ENCODE peak calls at places on chromosomes 2 and 18, in five cellular contexts. One of them, this sample, is unnamed.

GRCh38 chr18:45355944-45356520 is 259.2 kb upstream of the SLC14A2 start:
- DNase-seq in dorsolateral prefrontal cortex: no peak
- DNase-seq in AG04450: no peak
- DNase-seq in psoas muscle: no peak
- DNase-seq in BE2C: no peak
- DNase-seq in this sample: no peak

GRCh38 chr2:229996320-229996719 is 72.4 kb downstream of the SLC16A14 start:
- DNase-seq in psoas muscle: no peak
- DNase-seq in dorsolateral prefrontal cortex: no peak
- DNase-seq in BE2C: peak
- DNase-seq in AG04450: no peak
- DNase-seq in this sample: no peak

GRCh38 chr18:38751897-38752296 is 1186.3 kb upstream of the CELF4 start:
- DNase-seq in psoas muscle: no peak
- DNase-seq in BE2C: no peak
- DNase-seq in dorsolateral prefrontal cortex: peak
- DNase-seq in AG04450: no peak
- DNase-seq in this sample: no peak

GRCh38 chr2:85822766-85823165 is 66.0 kb downstream of the ST3GAL5 start:
- DNase-seq in psoas muscle: no peak
- DNase-seq in dorsolateral prefrontal cortex: no peak
- DNase-seq in BE2C: no peak
- DNase-seq in AG04450: no peak
- DNase-seq in this sample: no peak

GRCh38 chr2:74045454-74045853 is 60.7 kb downstream of the TET3 start:
- DNase-seq in psoas muscle: no peak
- DNase-seq in dorsolateral prefrontal cortex: no peak
- DNase-seq in AG04450: no peak
- DNase-seq in BE2C: no peak
- DNase-seq in this sample: no peak

GRCh38 chr18:47149457-47150028 is 757 bp downstream of the HDHD2 start:
- DNase-seq in AG04450: no peak
- DNase-seq in dorsolateral prefrontal cortex: no peak
- DNase-seq in psoas muscle: no peak
- DNase-seq in BE2C: peak
- DNase-seq in this sample: no peak

GRCh38 chr2:60550151-60550983 is 3.1 kb downstream of the BCL11A start:
- DNase-seq in psoas muscle: no peak
- DNase-seq in BE2C: peak
- DNase-seq in AG04450: peak
- DNase-seq in dorsolateral prefrontal cortex: no peak
- DNase-seq in this sample: peak

GRCh38 chr18:57644540-57644939 is 22.9 kb upstream of the NARS1 start:
- DNase-seq in AG04450: no peak
- DNase-seq in dorsolateral prefrontal cortex: no peak
- DNase-seq in psoas muscle: no peak
- DNase-seq in BE2C: no peak
- DNase-seq in this sample: no peak

GRCh38 chr18:61765097-61765496 is 127.7 kb downstream of the RNF152 start:
- DNase-seq in psoas muscle: no peak
- DNase-seq in BE2C: no peak
- DNase-seq in dorsolateral prefrontal cortex: no peak
- DNase-seq in AG04450: peak
- DNase-seq in this sample: peak

GRCh38 chr18:48336332-48336731 is 72.9 kb downstream of the ZBTB7C start:
- DNase-seq in psoas muscle: no peak
- DNase-seq in dorsolateral prefrontal cortex: no peak
- DNase-seq in BE2C: peak
- DNase-seq in AG04450: no peak
- DNase-seq in this sample: no peak

GRCh38 chr2:125450092-125450491 is 1205.9 kb upstream of the GYPC start:
- DNase-seq in BE2C: no peak
- DNase-seq in psoas muscle: no peak
- DNase-seq in AG04450: no peak
- DNase-seq in dorsolateral prefrontal cortex: no peak
- DNase-seq in this sample: no peak

GRCh38 chr2:85215074-85216050 is 82.2 kb downstream of the TCF7L1 start:
- DNase-seq in AG04450: peak
- DNase-seq in dorsolateral prefrontal cortex: no peak
- DNase-seq in BE2C: peak
- DNase-seq in psoas muscle: peak
- DNase-seq in this sample: peak

GRCh38 chr2:135965756-135966155 is 19.7 kb downstream of the DARS1 start:
- DNase-seq in dorsolateral prefrontal cortex: no peak
- DNase-seq in BE2C: no peak
- DNase-seq in AG04450: no peak
- DNase-seq in psoas muscle: no peak
- DNase-seq in this sample: no peak

GRCh38 chr2:37376421-37377186 is 32.2 kb downstream of the QPCT start:
- DNase-seq in BE2C: no peak
- DNase-seq in AG04450: peak
- DNase-seq in psoas muscle: peak
- DNase-seq in dorsolateral prefrontal cortex: no peak
- DNase-seq in this sample: peak

GRCh38 chr2:229141626-229142025 is 129.5 kb downstream of the PID1 start:
- DNase-seq in AG04450: no peak
- DNase-seq in BE2C: no peak
- DNase-seq in dorsolateral prefrontal cortex: no peak
- DNase-seq in psoas muscle: no peak
- DNase-seq in this sample: no peak

GRCh38 chr18:48629730-48630324 is 91.0 kb downstream of the CTIF start:
- DNase-seq in AG04450: peak
- DNase-seq in BE2C: peak
- DNase-seq in dorsolateral prefrontal cortex: no peak
- DNase-seq in psoas muscle: no peak
- DNase-seq in this sample: peak

GRCh38 chr2:69278366-69278765 is 108.7 kb downstream of the GFPT1 start:
- DNase-seq in AG04450: no peak
- DNase-seq in BE2C: no peak
- DNase-seq in psoas muscle: no peak
- DNase-seq in dorsolateral prefrontal cortex: no peak
- DNase-seq in this sample: no peak

GRCh38 chr2:169086893-169087467 is 17.6 kb downstream of the DHRS9 start:
- DNase-seq in psoas muscle: no peak
- DNase-seq in AG04450: no peak
- DNase-seq in BE2C: no peak
- DNase-seq in dorsolateral prefrontal cortex: no peak
- DNase-seq in this sample: no peak

DNA sequence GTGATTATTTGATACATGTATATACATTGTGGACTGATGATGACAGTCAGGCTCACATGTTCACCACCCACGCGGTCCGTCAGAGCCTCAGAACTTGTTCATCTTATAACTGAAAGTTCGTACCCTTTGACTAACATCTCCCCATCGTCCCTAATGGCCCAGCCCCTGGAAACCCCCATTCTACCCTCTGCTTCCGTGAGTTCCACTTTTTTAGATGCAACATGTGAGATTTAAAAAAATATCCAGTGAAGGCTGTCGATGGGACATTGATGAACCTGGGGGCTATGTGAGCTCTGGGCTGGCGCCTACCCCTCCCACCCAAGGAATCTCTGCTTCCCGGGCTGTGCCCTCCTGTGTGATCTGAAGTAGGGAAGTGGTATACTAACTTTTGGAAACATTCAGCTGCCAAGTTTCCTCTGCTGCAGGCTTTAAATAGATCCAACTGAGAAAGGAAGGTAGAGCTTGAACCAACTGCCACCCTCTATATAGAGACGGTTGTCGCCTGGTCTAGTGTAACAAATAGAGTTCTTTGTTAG is 163.8 kb downstream of the FAM210A start:
- DNase-seq in dorsolateral prefrontal cortex: no peak
- DNase-seq in AG04450: no peak
- DNase-seq in psoas muscle: no peak
- DNase-seq in BE2C: no peak
- DNase-seq in this sample: no peak
- H3K4me3 ChIP-seq in dorsolateral prefrontal cortex: no peak
- H3K4me3 ChIP-seq in AG04450: no peak
- H3K4me3 ChIP-seq in psoas muscle: no peak
- H3K4me3 ChIP-seq in BE2C: no peak
- H3K4me3 ChIP-seq in this sample: no peak

GRCh38 chr2:35204325-35204724 is 1151.3 kb upstream of the CRIM1 start:
- DNase-seq in dorsolateral prefrontal cortex: no peak
- DNase-seq in AG04450: no peak
- DNase-seq in psoas muscle: no peak
- DNase-seq in BE2C: no peak
- DNase-seq in this sample: no peak

GRCh38 chr2:35204881-35205280 is 1150.7 kb upstream of the CRIM1 start:
- DNase-seq in psoas muscle: no peak
- DNase-seq in AG04450: no peak
- DNase-seq in dorsolateral prefrontal cortex: no peak
- DNase-seq in BE2C: no peak
- DNase-seq in this sample: no peak

GRCh38 chr2:35199298-35199697 is 1156.3 kb upstream of the CRIM1 start:
- DNase-seq in AG04450: no peak
- DNase-seq in BE2C: no peak
- DNase-seq in dorsolateral prefrontal cortex: no peak
- DNase-seq in psoas muscle: no peak
- DNase-seq in this sample: no peak
- TF ChIP-seq CTCF in AG04450: no peak
- TF ChIP-seq CTCF in BE2C: no peak
- TF ChIP-seq CTCF in dorsolateral prefrontal cortex: no peak
- TF ChIP-seq CTCF in psoas muscle: no peak
- TF ChIP-seq CTCF in this sample: no peak

DNA sequence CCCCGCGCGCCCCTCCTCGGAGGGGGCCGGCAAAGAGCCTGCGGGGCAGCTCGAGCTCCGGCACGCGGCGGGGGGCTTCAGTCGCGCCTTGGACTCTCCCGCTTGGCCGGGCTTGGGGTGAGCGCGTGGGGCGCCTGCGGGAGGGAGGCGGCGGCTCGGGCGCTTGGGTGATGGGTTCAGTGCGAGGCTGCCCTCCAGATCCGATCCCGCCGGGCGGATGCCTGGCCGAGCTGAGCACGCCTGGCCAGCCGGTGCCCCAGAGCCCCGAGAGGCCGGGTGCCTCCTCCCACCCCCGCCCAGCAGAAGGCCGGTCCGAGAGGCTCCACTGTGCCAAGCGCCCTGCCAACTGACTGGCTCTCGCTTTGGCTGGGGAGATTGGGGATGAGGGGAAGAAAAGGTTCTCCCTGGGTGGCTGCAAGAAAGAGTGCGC is 276 bp upstream of the NXPH2 start:
- DNase-seq in AG04450: no peak
- DNase-seq in psoas muscle: no peak
- DNase-seq in BE2C: peak
- DNase-seq in dorsolateral prefrontal cortex: no peak
- DNase-seq in this sample: no peak
- H3K4me3 ChIP-seq in AG04450: no peak
- H3K4me3 ChIP-seq in psoas muscle: peak
- H3K4me3 ChIP-seq in BE2C: no peak
- H3K4me3 ChIP-seq in dorsolateral prefrontal cortex: peak
- H3K4me3 ChIP-seq in this sample: no peak

GRCh38 chr2:209577376-209578357 is 153.8 kb downstream of the MAP2 start:
- DNase-seq in psoas muscle: no peak
- DNase-seq in AG04450: no peak
- DNase-seq in BE2C: peak
- DNase-seq in dorsolateral prefrontal cortex: no peak
- DNase-seq in this sample: no peak
- TF ChIP-seq CTCF in psoas muscle: peak
- TF ChIP-seq CTCF in AG04450: peak
- TF ChIP-seq CTCF in BE2C: peak
- TF ChIP-seq CTCF in dorsolateral prefrontal cortex: peak
- TF ChIP-seq CTCF in this sample: peak

DNA sequence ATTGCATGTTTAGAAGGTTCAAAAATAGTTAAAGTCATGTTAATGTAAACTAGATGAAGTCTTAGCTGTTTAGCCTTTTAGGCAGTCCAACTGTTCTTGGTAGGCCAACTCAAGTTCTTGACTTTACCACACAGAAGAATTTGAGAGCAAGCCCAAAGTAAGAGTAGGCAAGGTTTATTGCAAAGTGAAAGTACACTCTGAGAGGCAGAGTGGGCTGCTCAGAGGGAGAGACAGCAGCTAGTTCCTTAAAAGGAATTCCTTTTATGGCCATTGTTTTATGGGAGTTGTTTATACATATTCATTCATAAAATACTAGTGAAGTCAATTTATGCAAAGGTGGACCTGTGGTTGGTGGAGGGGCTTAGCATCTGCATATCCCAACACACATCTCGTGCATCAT is 110.6 kb upstream of the GULP1 start:
- DNase-seq in AG04450: no peak
- DNase-seq in psoas muscle: no peak
- DNase-seq in dorsolateral prefrontal cortex: no peak
- DNase-seq in BE2C: no peak
- DNase-seq in this sample: no peak
- H3K4me3 ChIP-seq in AG04450: no peak
- H3K4me3 ChIP-seq in psoas muscle: no peak
- H3K4me3 ChIP-seq in dorsolateral prefrontal cortex: no peak
- H3K4me3 ChIP-seq in BE2C: no peak
- H3K4me3 ChIP-seq in this sample: no peak

DNA sequence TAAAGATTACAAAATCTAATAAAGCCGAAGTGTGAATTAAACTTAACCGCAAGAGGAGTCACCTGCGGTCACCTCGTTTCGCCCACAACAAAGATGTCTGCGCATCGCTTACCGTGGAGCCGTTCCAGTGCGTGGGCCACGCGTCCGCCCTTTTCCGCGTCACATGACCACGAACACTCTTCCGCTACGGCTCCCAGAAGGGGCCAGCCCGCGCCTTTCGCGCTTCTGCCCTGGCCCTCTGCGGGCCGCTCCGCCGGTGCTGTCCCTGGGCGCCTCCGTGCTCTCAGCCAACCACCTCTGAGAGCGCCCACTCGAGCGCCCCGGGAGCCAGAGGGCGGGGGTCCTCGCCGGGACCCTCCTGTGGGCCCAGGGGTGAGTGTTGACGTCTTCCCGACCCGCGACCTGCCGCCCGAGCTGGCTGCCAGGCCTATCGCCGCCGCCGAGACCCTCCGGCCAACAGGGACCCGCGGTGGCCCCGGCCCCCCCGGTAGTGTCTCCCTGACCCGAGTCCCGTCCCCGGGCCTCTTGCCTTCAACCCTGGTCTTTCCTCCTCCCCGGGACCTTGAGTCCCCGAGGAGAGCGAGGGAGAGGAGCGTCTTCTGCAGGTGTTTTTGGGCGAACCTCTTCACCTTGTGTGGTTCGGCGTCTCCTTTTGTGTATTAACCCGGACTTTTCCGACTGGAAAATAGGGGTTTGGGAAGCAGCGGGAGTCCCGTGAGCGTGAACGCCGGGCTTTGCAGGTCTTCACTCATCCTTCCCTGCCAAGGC is at the start of gene MFF:
- DNase-seq in BE2C: peak
- DNase-seq in AG04450: peak
- DNase-seq in psoas muscle: peak
- DNase-seq in dorsolateral prefrontal cortex: peak
- DNase-seq in this sample: peak
- TF ChIP-seq CTCF in BE2C: peak
- TF ChIP-seq CTCF in AG04450: no peak
- TF ChIP-seq CTCF in psoas muscle: peak
- TF ChIP-seq CTCF in dorsolateral prefrontal cortex: peak
- TF ChIP-seq CTCF in this sample: peak

GRCh38 chr2:42492691-42493467 is 903 bp downstream of the KCNG3 start:
- DNase-seq in AG04450: no peak
- DNase-seq in psoas muscle: peak
- DNase-seq in BE2C: no peak
- DNase-seq in dorsolateral prefrontal cortex: no peak
- DNase-seq in this sample: no peak
- H3K4me3 ChIP-seq in AG04450: no peak
- H3K4me3 ChIP-seq in psoas muscle: peak
- H3K4me3 ChIP-seq in BE2C: no peak
- H3K4me3 ChIP-seq in dorsolateral prefrontal cortex: peak
- H3K4me3 ChIP-seq in this sample: no peak